ENCODE peak calls at places on chromosome 6, in nine cellular contexts. A, M, F, J, C, O, E, H and V are unnamed samples.

GRCh38 chr6:140572129-140572528 is 1197.7 kb upstream of the CITED2 start:
- DNase-seq in A (no peak), M (peak; percentile 92), F (no peak), J (no peak), C (no peak), O (no peak), E (no peak), H (peak; percentile 6), V (no peak)

GRCh38 chr6:19851273-19852089 is 14.3 kb downstream of the ID4 start:
- DNase-seq in A (no peak), M (peak; percentile 79), F (no peak), J (peak; percentile 64), C (peak; percentile 47), O (no peak), E (no peak), H (peak; percentile 43), V (no peak)

GRCh38 chr6:21588812-21589811 is 4.4 kb upstream of the SOX4 start:
- DNase-seq in A (peak; percentile 74), M (peak; percentile 91), F (peak; percentile 81), J (peak; percentile 79), C (peak; percentile 90), O (peak; percentile 31), E (peak; percentile 91), H (peak; percentile 89), V (peak; percentile 95)

GRCh38 chr6:142857609-142858195 is 87.3 kb downstream of the HIVEP2 start:
- DNase-seq in A (peak; percentile 27), M (no peak), F (no peak), J (no peak), C (no peak), O (no peak), E (no peak), H (no peak), V (no peak)

GRCh38 chr6:160348209-160348551 is at the start of gene SLC22A3:
- DNase-seq in A (no peak), M (no peak), F (no peak), J (no peak), C (no peak), O (no peak), E (peak; percentile 66), H (no peak), V (no peak)

GRCh38 chr6:7526755-7527154 is 14.7 kb upstream of the DSP start:
- DNase-seq in A (no peak), M (no peak), F (no peak), J (no peak), C (no peak), O (no peak), E (no peak), H (peak; percentile 60), V (no peak)

GRCh38 chr6:169831450-169832246 is 80.2 kb downstream of the ERMARD start:
- DNase-seq in A (peak; percentile 57), M (peak; percentile 46), F (peak; percentile 68), J (peak; percentile 83), C (peak; percentile 74), O (no peak), E (peak; percentile 77), H (peak; percentile 84), V (peak; percentile 91)

GRCh38 chr6:170291271-170292110 is 613 bp upstream of the DLL1 start:
- DNase-seq in A (peak; percentile 42), M (no peak), F (peak; percentile 45), J (peak; percentile 78), C (no peak), O (no peak), E (peak; percentile 68), H (peak; percentile 94), V (no peak)

GRCh38 chr6:108947114-108947854 is 99.1 kb downstream of the ARMC2 start:
- DNase-seq in A (no peak), M (peak; percentile 83), F (no peak), J (no peak), C (no peak), O (no peak), E (no peak), H (peak; percentile 16), V (no peak)

GRCh38 chr6:151763303-151763702 is 44.2 kb upstream of the ESR1 start:
- DNase-seq in A (no peak), M (peak; percentile 12), F (no peak), J (no peak), C (no peak), O (no peak), E (no peak), H (no peak), V (no peak)
- TF ChIP-seq CTCF in A (no peak), M (peak; percentile 44), F (no peak), J (no peak), C (no peak), O (peak; percentile 42), E (peak; percentile 26), H (no peak), V (no peak)

DNA sequence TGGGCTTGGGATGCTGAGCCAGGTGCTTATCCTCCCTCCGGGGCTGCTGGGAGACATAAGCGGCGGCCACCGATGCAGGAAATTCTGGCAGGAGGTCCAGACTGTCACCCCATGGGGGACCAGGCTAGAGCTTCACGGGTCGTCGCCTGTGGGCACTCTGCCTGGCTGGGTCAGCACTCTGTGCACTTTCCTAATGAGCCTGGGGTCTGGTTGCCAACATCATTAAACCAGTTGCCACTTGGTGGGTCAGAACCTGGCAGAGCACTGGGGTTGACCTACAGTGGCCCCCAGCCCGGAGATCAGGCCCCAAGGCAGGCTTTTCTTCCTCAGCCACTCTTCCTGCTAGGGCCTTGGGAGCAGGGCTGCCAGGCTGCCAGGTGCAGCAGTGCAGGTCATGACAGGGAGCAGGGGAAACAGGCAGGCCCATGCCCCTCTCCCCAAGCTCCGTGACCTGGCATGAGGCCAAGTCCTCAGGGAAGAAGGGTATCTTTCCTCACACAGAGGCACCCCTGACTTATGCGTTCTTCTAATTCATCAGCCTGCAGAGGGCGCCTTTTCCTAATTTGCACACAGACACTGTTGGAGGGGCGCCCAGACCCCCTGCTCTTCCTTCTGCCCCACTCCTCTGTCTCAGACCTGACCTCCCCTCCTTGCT is 154.5 kb upstream of the MLN start:
- DNase-seq in A (no peak), M (no peak), F (peak; percentile 32), J (no peak), C (no peak), O (no peak), E (no peak), H (peak; percentile 38), V (no peak)
- TF ChIP-seq CTCF in A (no peak), M (peak; percentile 21), F (no peak), J (no peak), C (no peak), O (no peak), E (no peak), H (peak; percentile 50), V (peak; percentile 40)

GRCh38 chr6:101931766-101932165 is 538.3 kb downstream of the GRIK2 start:
- DNase-seq in A (no peak), M (no peak), F (no peak), J (no peak), C (no peak), O (no peak), E (no peak), H (no peak), V (no peak)

GRCh38 chr6:101932704-101933103 is 539.2 kb downstream of the GRIK2 start:
- DNase-seq in A (no peak), M (no peak), F (no peak), J (no peak), C (no peak), O (no peak), E (no peak), H (no peak), V (no peak)

GRCh38 chr6:101935732-101936131 is 542.2 kb downstream of the GRIK2 start:
- DNase-seq in A (no peak), M (no peak), F (no peak), J (no peak), C (no peak), O (no peak), E (no peak), H (no peak), V (no peak)
- TF ChIP-seq CTCF in A (no peak), M (no peak), F (no peak), J (no peak), C (no peak), O (no peak), E (no peak), H (no peak), V (no peak)

DNA sequence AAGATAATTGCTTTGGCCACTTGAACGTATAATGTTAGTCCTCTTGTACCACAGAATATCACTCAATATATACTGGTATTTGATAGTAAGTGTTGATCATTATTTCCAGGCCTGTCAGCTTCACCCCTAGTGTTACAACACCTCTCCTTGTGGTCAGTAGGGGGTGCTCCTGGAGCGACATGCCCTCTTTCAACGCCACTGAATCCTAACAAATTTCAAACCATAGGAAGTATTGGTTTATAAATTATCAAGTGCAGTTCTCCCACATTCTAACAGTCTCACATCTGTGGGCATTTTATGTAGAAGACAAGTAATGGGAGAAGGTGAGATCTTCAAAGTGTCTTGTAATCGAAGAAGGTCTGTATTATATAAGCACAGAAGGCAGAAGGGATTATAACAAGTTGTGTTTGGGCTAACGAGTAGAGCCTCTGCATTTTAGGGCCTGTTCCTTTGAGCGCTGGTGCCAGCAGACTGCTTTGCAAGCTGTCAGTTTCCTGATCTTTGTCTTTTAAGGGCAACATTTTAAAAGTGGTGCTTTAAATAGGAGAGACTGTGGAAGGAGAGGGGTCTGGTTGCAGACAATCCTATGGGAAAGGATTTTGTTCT is 57.1 kb upstream of the CEP162 start:
- DNase-seq in A (no peak), M (no peak), F (no peak), J (peak; percentile 23), C (no peak), O (no peak), E (no peak), H (peak; percentile 37), V (no peak)
- TF ChIP-seq CTCF in A (no peak), M (peak; percentile 38), F (no peak), J (peak; percentile 9), C (no peak), O (no peak), E (no peak), H (peak; percentile 52), V (peak; percentile 32)

DNA sequence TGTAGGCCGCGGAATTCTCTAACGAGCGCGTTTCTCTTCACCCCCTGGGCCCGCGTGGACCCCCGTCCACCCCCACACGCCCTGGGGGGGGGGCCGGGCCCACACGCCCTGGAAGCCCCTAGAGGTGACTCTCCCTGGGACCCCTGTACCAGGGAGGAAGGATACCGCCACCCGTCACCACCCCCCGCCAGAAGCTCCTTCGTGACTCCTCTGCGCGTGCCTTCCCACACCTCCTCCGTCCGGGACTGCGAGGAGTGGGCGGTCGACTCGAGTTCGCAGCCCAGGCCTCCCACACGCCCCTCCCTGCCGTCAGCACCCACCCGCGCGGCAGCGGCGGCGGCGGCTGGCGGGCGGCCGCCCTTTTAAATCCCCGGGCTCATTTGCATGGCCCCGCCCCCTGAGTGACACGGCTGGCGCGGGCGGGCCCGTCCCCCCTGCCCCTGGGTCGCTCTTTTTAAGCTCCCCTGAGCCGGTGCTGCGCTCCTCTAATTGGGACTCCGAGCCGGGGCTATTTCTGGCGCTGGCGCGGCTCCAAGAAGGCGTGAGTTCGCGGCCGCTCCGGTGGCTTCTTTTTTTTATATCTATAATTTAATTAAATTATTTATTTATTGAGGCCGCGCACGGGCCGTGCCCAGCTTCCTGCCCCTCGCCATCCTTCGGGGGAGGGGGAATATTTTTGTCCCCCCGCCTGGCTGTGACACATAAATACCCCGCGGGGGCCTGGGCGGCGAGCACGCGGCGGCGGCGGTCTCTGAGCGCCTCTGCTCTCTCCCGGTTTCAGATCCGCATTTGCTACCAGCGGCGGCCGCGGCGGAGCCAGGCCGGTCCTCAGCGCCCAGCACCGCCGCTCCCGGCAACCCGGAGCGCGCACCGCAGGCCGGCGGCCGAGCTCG is at the start of gene HMGA1:
- DNase-seq in A (peak; percentile 90), M (peak; percentile 89), F (peak; percentile 94), J (peak; percentile 98), C (peak; percentile 88), O (peak; percentile 66), E (peak; percentile 94), H (peak; percentile 96), V (peak; percentile 90)
- TF ChIP-seq CTCF in A (no peak), M (no peak), F (no peak), J (no peak), C (no peak), O (no peak), E (no peak), H (no peak), V (no peak)

GRCh38 chr6:13528232-13528631 is 40.8 kb upstream of the GFOD1 start:
- DNase-seq in A (no peak), M (no peak), F (no peak), J (no peak), C (no peak), O (no peak), E (no peak), H (no peak), V (no peak)
- TF ChIP-seq CTCF in A (no peak), M (no peak), F (no peak), J (no peak), C (no peak), O (no peak), E (no peak), H (no peak), V (no peak)